ENCODE peak calls at places on chromosomes 6 and 20, in four cellular contexts. T, G, K and P are unnamed samples.

GRCh38 chr6:445571-446417 is 54.2 kb downstream of the IRF4 start:
- DNase-seq in K (no peak), T (no peak), G (no peak), P (no peak)

GRCh38 chr6:13445005-13445743 is 42.2 kb downstream of the GFOD1 start:
- DNase-seq in K (no peak), G (no peak), T (no peak), P (no peak)

GRCh38 chr6:158892266-158892665 is 73.1 kb upstream of the EZR start:
- DNase-seq in K (no peak), T (no peak), G (no peak), P (no peak)

GRCh38 chr20:32013326-32013725 is 3.1 kb downstream of the CCM2L start:
- DNase-seq in K (no peak), T (no peak), G (no peak), P (no peak)

GRCh38 chr20:25318471-25319240 is 70.8 kb downstream of the PYGB start:
- DNase-seq in K (peak), G (no peak), T (no peak), P (no peak)

GRCh38 chr6:160386869-160387518 is 38.8 kb downstream of the SLC22A3 start:
- DNase-seq in K (no peak), G (no peak), T (peak), P (no peak)

GRCh38 chr6:16028966-16029365 is 99.9 kb upstream of the MYLIP start:
- DNase-seq in K (no peak), T (no peak), G (no peak), P (no peak)

GRCh38 chr6:34202329-34203201 is 34.1 kb upstream of the HMGA1 start:
- DNase-seq in G (peak), T (no peak), K (no peak), P (no peak)

GRCh38 chr6:109961666-109962065 is 16.4 kb upstream of the GPR6 start:
- DNase-seq in G (no peak), K (no peak), T (no peak), P (no peak)

GRCh38 chr6:132673376-132674094 is 14.6 kb upstream of the TAAR1 start:
- DNase-seq in T (no peak), K (no peak), G (peak), P (no peak)

GRCh38 chr6:141451508-141452353 is 681.0 kb upstream of the GJE1 start:
- DNase-seq in T (peak), G (no peak), K (no peak), P (no peak)

GRCh38 chr20:44990425-44990824 is 24.1 kb downstream of the STK4 start:
- DNase-seq in T (no peak), G (peak), K (no peak), P (no peak)

GRCh38 chr20:13487202-13487601 is 151.5 kb downstream of the TASP1 start:
- DNase-seq in G (no peak), T (no peak), K (no peak), P (no peak)

GRCh38 chr6:137234505-137234863 is 15.3 kb upstream of the IFNGR1 start:
- DNase-seq in T (no peak), K (no peak), G (no peak), P (no peak)
- TF ChIP-seq REST in T (no peak), K (no peak), G (no peak), P (no peak)

DNA sequence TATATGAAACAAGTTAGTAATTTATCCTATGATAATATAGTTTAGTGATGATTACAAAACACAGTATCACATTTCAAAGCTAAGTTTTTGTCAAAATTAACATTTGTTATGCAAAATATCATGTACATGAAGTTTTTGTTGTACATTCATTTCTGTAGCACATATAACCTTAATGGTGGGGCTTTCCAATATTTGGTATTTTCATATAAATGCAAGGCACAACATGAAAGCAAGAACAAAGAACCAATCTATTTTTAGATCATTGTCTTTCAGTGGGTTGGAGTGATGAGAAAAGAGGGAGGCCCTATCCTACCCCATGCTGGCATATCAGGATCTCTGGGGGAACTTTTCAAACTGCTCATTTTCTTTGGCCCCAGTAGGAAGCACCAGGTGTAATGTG is 53.4 kb downstream of the FAM83B start:
- DNase-seq in G (no peak), T (no peak), K (no peak), P (no peak)
- TF ChIP-seq CHD4 in G (no peak), T (no peak), K (no peak), P (no peak)

DNA sequence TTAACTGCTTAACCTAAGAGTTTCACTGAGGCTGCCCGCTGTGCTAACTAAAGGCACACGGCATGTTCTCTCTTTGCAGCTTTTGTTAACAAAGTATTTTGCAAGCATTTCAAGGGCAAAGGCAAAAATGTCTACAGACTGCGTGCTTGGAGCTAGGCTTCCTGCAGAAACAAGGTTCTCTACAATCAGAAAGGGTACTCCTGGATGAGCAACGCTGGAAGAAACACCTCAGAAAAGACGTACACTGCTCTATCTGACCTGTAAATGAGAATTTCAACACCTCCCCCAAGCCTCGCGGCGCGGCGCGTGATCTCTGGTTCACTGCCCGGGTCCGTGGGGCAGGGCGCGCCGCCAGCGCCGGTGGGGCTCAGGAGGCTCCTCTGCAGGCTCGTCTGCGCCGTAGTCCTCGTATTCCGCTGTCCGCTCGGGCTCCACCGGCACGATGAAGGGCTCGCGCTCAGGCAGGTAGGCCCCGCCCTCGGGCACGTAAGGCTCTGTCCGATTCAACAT is 120.9 kb downstream of the COL12A1 start:
- DNase-seq in G (no peak), K (no peak), T (no peak), P (peak)
- TF ChIP-seq REST in G (no peak), K (no peak), T (no peak), P (no peak)

GRCh38 chr20:22495172-22495571 is 89.2 kb downstream of the FOXA2 start:
- DNase-seq in G (no peak), K (no peak), T (no peak), P (no peak)

GRCh38 chr20:22501034-22501433 is 83.3 kb downstream of the FOXA2 start:
- DNase-seq in T (no peak), G (no peak), K (no peak), P (no peak)

GRCh38 chr20:22495789-22496188 is 88.6 kb downstream of the FOXA2 start:
- DNase-seq in G (no peak), T (no peak), K (no peak), P (peak)

GRCh38 chr20:22499475-22500174 is 84.7 kb downstream of the FOXA2 start:
- DNase-seq in G (no peak), T (no peak), K (no peak), P (no peak)

GRCh38 chr20:22496817-22497216 is 87.6 kb downstream of the FOXA2 start:
- DNase-seq in T (no peak), G (no peak), K (no peak), P (no peak)
- TF ChIP-seq CHD4 in T (no peak), G (no peak), K (no peak), P (no peak)

DNA sequence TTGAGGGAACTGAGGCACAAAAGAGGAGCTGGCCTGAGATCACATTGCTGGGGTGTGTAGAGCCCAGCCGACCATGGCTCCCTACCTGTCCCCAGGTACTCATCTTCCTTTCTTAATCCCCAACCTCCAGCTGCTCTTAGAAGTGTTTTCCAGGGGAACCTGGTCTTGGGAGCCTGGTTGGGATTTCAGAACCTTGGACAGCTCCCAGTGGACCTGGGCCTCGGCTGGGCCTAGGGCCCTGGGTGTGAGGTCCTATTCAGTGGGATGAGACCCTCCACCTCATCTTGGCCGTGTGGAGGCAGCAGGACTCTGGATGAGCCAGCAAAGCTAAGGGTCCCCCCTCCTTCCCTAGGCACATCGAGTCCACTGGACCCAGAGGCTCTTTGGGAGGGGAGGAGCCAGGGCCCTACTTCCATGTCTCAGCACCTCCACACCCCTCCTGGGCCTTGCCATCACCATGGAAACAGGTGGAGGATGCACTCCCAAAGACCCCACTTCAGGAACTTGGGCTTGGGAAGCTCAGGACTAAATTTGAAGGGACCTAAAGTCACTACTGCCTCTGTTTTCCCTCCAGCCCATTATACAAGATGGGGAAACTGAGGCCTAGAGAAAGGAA is 38.5 kb downstream of the DLGAP4 start:
- DNase-seq in G (peak), T (peak), K (no peak), P (peak)
- TF ChIP-seq REST in G (peak), T (peak), K (peak), P (peak)

DNA sequence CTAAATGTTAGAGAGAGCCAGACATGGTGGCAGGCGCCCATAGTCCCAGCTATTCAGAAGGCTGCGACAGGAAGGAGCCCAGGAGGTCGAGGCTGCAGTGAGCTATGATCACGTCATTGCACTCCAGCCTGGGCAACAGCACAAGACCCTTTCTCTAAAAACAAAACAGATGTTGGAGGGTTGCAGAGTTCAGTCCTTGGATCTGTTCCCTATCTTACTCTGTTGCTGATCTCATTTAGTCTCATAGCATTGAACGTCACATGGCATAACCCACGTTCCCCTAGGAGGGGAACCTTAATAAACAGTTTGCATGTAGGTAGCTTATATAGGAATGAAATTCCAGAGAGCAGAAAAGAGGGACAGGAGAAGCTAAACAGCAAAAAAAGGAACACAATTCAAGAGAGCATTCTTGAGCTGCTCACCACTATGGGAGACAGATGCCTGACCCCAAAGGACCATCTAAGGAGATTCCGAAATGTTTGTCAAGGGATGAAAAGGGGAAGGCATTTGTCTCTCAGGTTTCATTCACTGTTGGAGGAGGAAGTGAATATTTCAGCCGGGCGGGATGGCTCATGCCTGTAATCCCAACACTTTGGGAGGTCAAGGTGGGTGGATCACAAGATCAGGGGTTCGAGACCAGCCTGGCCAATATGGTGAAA is 54.6 kb upstream of the PIM1 start:
- DNase-seq in K (no peak), G (no peak), T (no peak), P (no peak)
- TF ChIP-seq CHD4 in K (no peak), G (no peak), T (no peak), P (no peak)

GRCh38 chr6:47162231-47162630 is 120.1 kb upstream of the ADGRF1 start:
- DNase-seq in T (no peak), K (no peak), G (no peak), P (no peak)
- TF ChIP-seq REST in T (no peak), K (no peak), G (no peak), P (no peak)

GRCh38 chr6:4973972-4974885 is 29.6 kb downstream of the RPP40 start:
- DNase-seq in G (peak), T (no peak), K (no peak), P (no peak)
- TF ChIP-seq CHD4 in G (no peak), T (no peak), K (no peak), P (no peak)

GRCh38 chr6:142474446-142475289 is 172.9 kb downstream of the ADGRG6 start:
- DNase-seq in T (peak), G (peak), K (no peak), P (peak)
- TF ChIP-seq REST in T (no peak), G (no peak), K (no peak), P (no peak)